ENCODE peak calls at places on chromosome 12, in four cellular contexts. E is WTC11, N is H1, P is HepG2. I is an unnamed sample.

GRCh38 chr12:76588881-76589565 is 29.5 kb upstream of the OSBPL8 start:
- DNase-seq in P (no peak), N (no peak), E (no peak), I (no peak)

GRCh38 chr12:15580431-15580830 is 208.8 kb downstream of the EPS8 start:
- DNase-seq in N (no peak), P (no peak), E (no peak), I (no peak)

GRCh38 chr12:121050725-121051124 is 11.7 kb upstream of the OASL start:
- DNase-seq in E (no peak), P (no peak), N (no peak), I (no peak)

GRCh38 chr12:109726511-109727038 is 12.9 kb downstream of the FAM222A start:
- DNase-seq in P (no peak), N (no peak), E (no peak), I (no peak)

GRCh38 chr12:50112456-50113218 is 601 bp downstream of the COX14 start:
- DNase-seq in E (no peak), N (no peak), P (peak), I (no peak)

GRCh38 chr12:105980533-105980932 is 158.2 kb downstream of the NUAK1 start:
- DNase-seq in E (no peak), P (no peak), N (peak), I (no peak)

GRCh38 chr12:2283480-2283879 is 230.7 kb downstream of the CACNA1C start:
- DNase-seq in N (no peak), P (no peak), E (no peak), I (no peak)

GRCh38 chr12:179885-180284 is 34.1 kb downstream of the SLC6A12 start:
- DNase-seq in N (no peak), E (no peak), P (no peak), I (no peak)

GRCh38 chr12:54132979-54133378 is 55.8 kb downstream of the SMUG1 start:
- DNase-seq in N (no peak), P (no peak), E (no peak), I (no peak)

GRCh38 chr12:70389678-70390077 is 23.6 kb downstream of the KCNMB4 start:
- DNase-seq in N (no peak), P (no peak), E (no peak), I (no peak)

GRCh38 chr12:105239304-105239703 is 3.3 kb upstream of the APPL2 start:
- DNase-seq in E (no peak), N (no peak), P (peak), I (no peak)

GRCh38 chr12:129540954-129541353 is 362.9 kb downstream of the TMEM132D start:
- DNase-seq in N (no peak), E (no peak), P (no peak), I (no peak)

GRCh38 chr12:121391619-121392324 is 8.1 kb upstream of the RNF34 start:
- DNase-seq in N (no peak), P (no peak), E (no peak), I (no peak)

GRCh38 chr12:92718483-92718985 is 15.7 kb downstream of the PLEKHG7 start:
- DNase-seq in E (no peak), P (peak), N (no peak), I (no peak)

GRCh38 chr12:92717202-92717601 is 14.4 kb downstream of the PLEKHG7 start:
- DNase-seq in E (peak), P (no peak), N (no peak), I (peak)

GRCh38 chr12:92721130-92721529 is 18.3 kb downstream of the PLEKHG7 start:
- DNase-seq in E (no peak), P (no peak), N (no peak), I (no peak)

GRCh38 chr12:92721668-92722067 is 18.9 kb downstream of the PLEKHG7 start:
- DNase-seq in P (no peak), N (no peak), E (no peak), I (no peak)

GRCh38 chr12:92719674-92720073 is 16.9 kb downstream of the PLEKHG7 start:
- DNase-seq in N (no peak), E (no peak), P (no peak), I (no peak)
- TF ChIP-seq CREB1 in N (no peak), E (no peak), P (no peak), I (no peak)

DNA sequence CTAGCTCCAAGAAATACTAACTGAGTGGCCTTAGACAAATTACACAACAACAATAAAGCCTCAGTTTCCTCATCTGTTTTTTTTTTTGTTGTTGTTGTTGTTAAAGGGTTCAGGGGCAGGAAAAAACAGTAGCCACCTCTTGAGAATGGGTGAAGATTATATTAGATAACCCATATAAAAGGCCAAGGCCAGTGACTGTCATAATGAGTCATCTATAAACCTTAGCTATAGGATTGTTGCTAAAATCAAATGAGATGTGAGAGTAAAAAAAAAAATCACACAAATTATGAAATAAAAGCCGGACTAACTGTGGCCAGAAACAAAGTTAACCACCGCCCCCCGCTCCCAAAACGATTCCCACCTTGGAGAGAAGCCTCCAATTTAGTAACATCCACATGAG is 1.3 kb downstream of the NAA25 start:
- DNase-seq in P (no peak), E (no peak), N (no peak), I (no peak)
- TF ChIP-seq CREB1 in P (no peak), E (no peak), N (no peak), I (no peak)

DNA sequence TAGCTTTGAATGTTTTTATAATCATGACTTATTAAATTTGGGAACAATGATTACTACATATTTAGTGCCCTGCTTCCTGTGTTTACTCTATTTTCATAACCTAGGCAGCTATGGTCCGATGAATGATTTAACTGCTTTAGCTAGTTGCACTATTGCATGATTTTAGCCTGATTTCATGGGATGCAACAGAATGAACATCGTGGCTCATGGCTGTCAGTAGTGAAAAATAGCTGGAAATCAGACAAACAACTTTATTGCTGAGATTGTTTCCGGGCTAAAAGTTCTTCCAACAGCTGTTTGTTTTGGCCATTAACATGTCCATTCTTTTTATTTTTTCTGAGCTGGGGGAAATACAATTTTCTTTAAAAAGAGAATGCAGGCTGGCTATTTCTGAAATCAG is at the start of gene NAV3:
- DNase-seq in P (no peak), N (no peak), E (no peak), I (no peak)
- TF ChIP-seq CREB1 in P (no peak), N (no peak), E (no peak), I (no peak)

DNA sequence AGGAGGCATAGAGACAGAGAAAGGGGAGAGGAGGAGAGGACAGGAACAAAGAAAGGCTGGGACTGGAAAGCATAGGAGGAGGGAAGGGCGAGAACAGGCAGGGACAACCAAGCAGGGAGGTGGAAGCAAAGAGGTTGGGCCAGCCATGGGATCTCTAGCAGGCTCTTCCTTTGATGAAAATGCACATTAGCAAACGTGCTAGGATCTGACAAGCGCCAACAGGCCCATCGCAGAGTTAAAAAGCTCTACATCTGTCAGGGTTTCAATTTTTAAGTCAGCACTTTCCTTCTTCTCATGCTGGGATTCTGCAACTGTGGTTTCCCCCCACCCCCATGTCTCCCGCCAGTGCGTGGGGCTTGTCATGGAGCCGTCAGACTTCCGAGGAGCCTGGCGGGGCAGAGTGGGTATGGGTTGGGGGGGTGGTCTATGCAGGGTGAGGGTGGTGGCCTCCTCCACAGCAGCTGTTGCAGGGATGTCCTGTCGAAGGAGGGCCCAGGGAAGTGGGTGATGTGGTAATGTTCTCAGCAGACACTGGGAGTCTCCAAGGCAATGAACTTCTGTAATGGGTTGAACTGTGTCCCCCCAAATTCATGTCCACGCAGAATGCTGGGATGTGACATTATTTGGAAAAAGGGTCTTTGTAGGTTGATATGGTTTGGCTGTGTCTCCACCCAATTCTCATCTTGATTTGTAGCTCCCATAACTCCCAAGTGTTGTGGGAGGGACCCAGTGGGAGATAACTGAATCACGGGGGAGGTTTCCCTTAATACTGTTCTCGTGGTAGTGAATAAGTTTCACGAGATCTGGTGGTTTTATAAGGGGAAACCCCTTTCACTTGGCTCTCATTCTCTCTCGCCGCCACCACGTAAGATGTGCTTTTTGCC is 115.2 kb upstream of the MAP1LC3B2 start:
- DNase-seq in E (no peak), N (no peak), P (no peak), I (no peak)
- TF ChIP-seq CREB1 in E (no peak), N (no peak), P (no peak), I (no peak)

DNA sequence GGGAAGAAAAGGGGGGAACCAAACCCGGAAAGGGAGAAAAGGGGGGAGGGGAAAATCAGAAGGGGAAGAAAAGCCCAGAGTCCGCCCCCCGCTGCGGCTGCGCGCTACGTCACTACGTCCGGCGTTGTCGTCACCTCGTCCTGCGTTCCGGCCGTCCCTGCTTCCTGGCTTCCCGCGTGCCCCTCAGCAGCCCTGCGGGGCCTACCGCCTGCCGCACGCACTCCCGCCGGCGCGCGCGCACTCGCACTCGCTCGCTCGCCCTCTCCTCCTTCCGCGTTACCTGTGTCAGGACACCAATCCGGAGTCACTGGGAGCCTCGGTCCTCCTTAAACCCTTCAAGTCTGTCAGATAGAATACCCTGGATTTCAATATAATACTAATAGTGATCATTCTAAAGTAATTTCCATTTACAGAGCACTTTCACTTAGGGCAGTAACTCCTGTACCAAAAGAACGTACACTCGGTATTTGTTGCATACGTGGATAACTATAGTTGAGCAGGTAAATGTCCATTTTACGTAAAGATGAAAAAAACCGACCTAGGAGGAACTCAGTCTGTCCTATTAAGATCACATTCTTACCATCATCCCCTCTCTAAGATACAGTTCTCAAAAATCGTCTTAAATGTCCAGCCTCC is at the start of gene R3HDM2:
- DNase-seq in P (peak), E (peak), N (peak), I (peak)
- TF ChIP-seq CREB1 in P (peak), E (no peak), N (peak), I (peak)

GRCh38 chr12:88856201-88856600 is 275.9 kb upstream of the KITLG start:
- DNase-seq in N (no peak), P (peak), E (no peak), I (no peak)

GRCh38 chr12:88855301-88855700 is 275.0 kb upstream of the KITLG start:
- DNase-seq in N (no peak), E (no peak), P (no peak), I (no peak)

DNA sequence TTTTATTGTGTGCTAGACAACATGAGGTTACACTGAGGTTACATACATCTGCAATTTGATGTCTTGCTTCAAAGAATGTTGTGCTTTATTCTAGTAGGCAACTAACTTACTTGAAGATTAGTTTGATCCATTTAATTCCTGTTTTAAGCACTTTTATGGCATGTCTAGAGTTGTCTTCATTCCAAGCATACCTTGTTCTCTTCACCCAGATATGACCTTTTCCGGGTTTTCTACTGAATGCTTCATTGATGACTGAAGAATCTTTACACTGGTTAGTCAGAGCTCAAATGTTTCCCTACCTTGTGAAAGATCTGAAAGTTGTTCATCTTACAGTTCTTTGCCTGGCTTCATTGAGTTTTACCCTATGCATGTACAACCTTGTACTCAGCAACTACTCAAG is 274.0 kb upstream of the KITLG start:
- DNase-seq in E (no peak), N (no peak), P (peak), I (no peak)
- TF ChIP-seq CREB1 in E (no peak), N (no peak), P (no peak), I (no peak)

GRCh38 chr12:131561891-131562684 is 148.8 kb upstream of the SFSWAP start:
- DNase-seq in P (no peak), N (no peak), E (no peak), I (no peak)
- TF ChIP-seq CREB1 in P (no peak), N (no peak), E (no peak), I (no peak)

GRCh38 chr12:60172696-60173095 is 576.9 kb downstream of the SLC16A7 start:
- DNase-seq in E (no peak), N (no peak), P (no peak), I (no peak)

GRCh38 chr12:60169904-60170303 is 574.1 kb downstream of the SLC16A7 start:
- DNase-seq in E (no peak), N (no peak), P (no peak), I (no peak)

GRCh38 chr12:60173213-60174170 is 577.7 kb downstream of the SLC16A7 start:
- DNase-seq in P (no peak), N (no peak), E (no peak), I (peak)

GRCh38 chr12:60174476-60174875 is 578.6 kb downstream of the SLC16A7 start:
- DNase-seq in E (no peak), P (no peak), N (no peak), I (no peak)

GRCh38 chr12:60172266-60172665 is 576.4 kb downstream of the SLC16A7 start:
- DNase-seq in N (no peak), E (no peak), P (no peak), I (no peak)
- TF ChIP-seq CREB1 in N (no peak), E (no peak), P (no peak), I (no peak)

DNA sequence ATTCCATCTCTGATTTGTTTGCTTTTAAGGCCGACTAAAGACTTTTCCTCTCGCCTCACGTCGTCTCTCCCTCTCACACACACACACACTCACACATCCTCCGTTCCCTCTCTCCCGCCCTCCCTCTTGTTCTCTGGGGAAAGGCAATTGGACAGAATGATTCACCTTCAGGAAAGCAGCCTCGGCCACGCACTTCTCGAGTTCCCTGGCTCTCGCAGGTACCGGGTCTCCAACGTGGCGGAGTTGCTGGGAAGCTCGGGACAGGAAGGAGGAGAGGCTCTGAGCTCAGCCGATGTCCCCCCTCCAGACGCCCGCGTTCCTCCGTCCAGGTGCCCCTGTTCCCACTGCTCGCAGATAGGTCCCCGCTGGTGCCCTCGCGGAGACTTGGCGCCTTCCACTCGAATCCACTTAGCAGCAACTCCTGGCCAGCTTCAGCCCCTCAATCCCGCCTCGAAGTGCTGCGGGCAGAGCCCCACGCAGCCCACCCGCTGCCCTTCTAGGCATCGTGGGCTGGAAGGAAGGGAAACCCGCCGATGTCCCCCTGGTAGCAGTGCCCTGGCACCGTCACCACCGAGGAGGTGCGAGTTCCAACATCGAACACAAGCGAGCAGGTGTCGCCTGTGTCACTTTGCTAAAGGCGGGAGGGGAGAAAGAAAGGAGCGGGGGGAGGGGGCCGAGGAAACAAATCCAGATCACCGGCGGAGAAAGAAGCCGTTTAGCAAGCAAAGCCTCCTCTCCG is 68.3 kb upstream of the USP15 start:
- DNase-seq in N (peak), P (no peak), E (peak), I (peak)
- TF ChIP-seq CREB1 in N (no peak), P (no peak), E (no peak), I (no peak)

GRCh38 chr12:56242986-56243385 is 13.1 kb downstream of the SLC39A5 start:
- DNase-seq in N (no peak), P (no peak), E (no peak), I (no peak)
- TF ChIP-seq CREB1 in N (no peak), P (no peak), E (no peak), I (no peak)

I was measured in GM23338.